ENCODE peak calls at places on chromosomes 4 and X, in nine cellular contexts. M is stimulated activated CD4-positive, alpha-beta T cell treated with anti-CD3 and anti-CD28 coated beads, Interleukin-4, amount 100 ng/mL, for 48 hours; J is ovary; L is GM04504; K is activated effector memory CD4-positive, alpha-beta T cell treated with anti-CD3 and anti-CD28 coated beads, Interleukin-2, amount 50 U/mL, for 16 hours; H is iris pigment epithelial cell; Z is globus pallidus; F is effector memory CD8-positive, alpha-beta T cell; X is occipital lobe. P is an unnamed sample.

GRCh38 chr4:139666735-139667266 is 1.2 kb downstream of the MGST2 start:
- DNase-seq in L (no peak), X (no peak), Z (peak), H (peak), J (peak), F (no peak), K (no peak), M (no peak), P (peak)

GRCh38 chrX:38664285-38664684 is 102.9 kb downstream of the TSPAN7 start:
- DNase-seq in M (no peak), L (peak), J (no peak), F (no peak), Z (peak), H (peak), X (no peak), K (no peak), P (no peak)

GRCh38 chrX:147890766-147891165 is 21.0 kb upstream of the FMR1 start:
- DNase-seq in J (no peak), H (no peak), X (no peak), M (no peak), F (no peak), K (no peak), Z (no peak), L (no peak), P (no peak)

GRCh38 chr4:151035321-151035720 is 20.2 kb upstream of the LRBA start:
- DNase-seq in L (no peak), X (no peak), H (no peak), Z (no peak), J (no peak), F (no peak), M (no peak), K (no peak), P (no peak)

GRCh38 chrX:17774053-17774452 is 36.8 kb downstream of the SCML1 start:
- DNase-seq in L (no peak), H (no peak), X (no peak), M (no peak), F (no peak), J (no peak), K (no peak), Z (no peak), P (no peak)

GRCh38 chrX:45515262-45516215 is 314.9 kb upstream of the DIPK2B start:
- DNase-seq in M (peak), L (peak), X (peak), Z (peak), H (peak), J (peak), F (no peak), K (peak), P (peak)

GRCh38 chr4:17447675-17448298 is 64.1 kb downstream of the QDPR start:
- DNase-seq in H (peak), K (peak), X (peak), Z (peak), L (peak), J (peak), M (peak), F (peak), P (no peak)

GRCh38 chrX:41142130-41142529 is 56.9 kb downstream of the USP9X start:
- DNase-seq in L (no peak), J (no peak), M (no peak), F (no peak), Z (no peak), K (no peak), X (no peak), H (peak), P (no peak)

GRCh38 chrX:427812-428725 is 41.4 kb upstream of the PPP2R3B start:
- DNase-seq in F (no peak), L (peak), H (peak), X (no peak), M (peak), K (no peak), Z (no peak), J (no peak), P (peak)

GRCh38 chr4:119581480-119581879 is 47.1 kb downstream of the PDE5A start:
- DNase-seq in F (no peak), Z (no peak), X (no peak), M (no peak), L (no peak), J (no peak), K (no peak), H (no peak), P (no peak)

GRCh38 chr4:6641971-6642320 is 1.5 kb downstream of the MRFAP1 start:
- DNase-seq in M (no peak), H (peak), X (no peak), L (no peak), Z (no peak), K (no peak), J (no peak), F (no peak), P (no peak)

GRCh38 chrX:68429216-68429615 is 4.1 kb downstream of the OPHN1 start:
- DNase-seq in Z (no peak), K (no peak), H (peak), M (no peak), L (no peak), X (no peak), F (no peak), J (no peak), P (no peak)

GRCh38 chr4:140296871-140297570 is 76.4 kb upstream of the SCOC start:
- DNase-seq in F (no peak), H (peak), Z (no peak), L (no peak), K (no peak), X (peak), M (no peak), J (peak), P (peak)

GRCh38 chr4:118389731-118390520 is 37.1 kb upstream of the PRSS12 start:
- DNase-seq in M (no peak), Z (no peak), H (peak), X (no peak), F (no peak), K (no peak), L (no peak), J (no peak), P (no peak)

GRCh38 chr4:47642985-47643745 is 158.1 kb downstream of the ATP10D start:
- DNase-seq in F (no peak), L (peak), K (no peak), Z (peak), J (no peak), X (no peak), H (peak), M (no peak), P (no peak)

GRCh38 chrX:118702741-118703140 is 24.7 kb upstream of the IL13RA1 start:
- DNase-seq in F (no peak), H (no peak), X (no peak), Z (no peak), J (no peak), M (no peak), K (no peak), L (no peak), P (no peak)

GRCh38 chrX:617891-618290 is 12.7 kb upstream of the SHOX start:
- DNase-seq in X (no peak), M (no peak), K (no peak), F (no peak), L (no peak), H (no peak), Z (no peak), J (no peak), P (no peak)

GRCh38 chr4:153151535-153152452 is 52.4 kb upstream of the TRIM2 start:
- DNase-seq in H (peak), J (peak), L (no peak), F (no peak), Z (peak), M (no peak), X (peak), K (peak), P (peak)

GRCh38 chrX:13658602-13659001 is 5.7 kb downstream of the TCEANC start:
- DNase-seq in X (no peak), Z (peak), M (no peak), J (no peak), F (peak), H (peak), L (no peak), K (no peak), P (no peak)

GRCh38 chr4:17544205-17544604 is 29.2 kb downstream of the CLRN2 start:
- DNase-seq in L (no peak), Z (peak), F (no peak), H (peak), X (peak), J (no peak), K (no peak), M (no peak), P (peak)